ENCODE peak calls at places on chromosomes 7 and 10, in six cellular contexts. One of them, this sample, is unnamed.

GRCh38 chr7:102431617-102432298 is 1.6 kb upstream of the ORAI2 start:
- DNase-seq in IMR-90: no peak
- DNase-seq in HepG2: peak
- DNase-seq in K562: peak
- DNase-seq in H1: no peak
- DNase-seq in A549: peak
- DNase-seq in this sample: no peak

GRCh38 chr10:29658984-29659769 is 24.4 kb upstream of the SVIL start:
- DNase-seq in IMR-90: peak
- DNase-seq in HepG2: peak
- DNase-seq in K562: peak
- DNase-seq in H1: no peak
- DNase-seq in A549: peak
- DNase-seq in this sample: peak

GRCh38 chr7:46725136-46725535 is 804.1 kb upstream of the IGFBP3 start:
- DNase-seq in IMR-90: no peak
- DNase-seq in HepG2: no peak
- DNase-seq in K562: no peak
- DNase-seq in H1: no peak
- DNase-seq in A549: no peak
- DNase-seq in this sample: no peak

GRCh38 chr10:73871915-73872710 is 2.2 kb downstream of the CAMK2G start:
- DNase-seq in IMR-90: peak
- DNase-seq in HepG2: no peak
- DNase-seq in K562: no peak
- DNase-seq in H1: no peak
- DNase-seq in A549: no peak
- DNase-seq in this sample: no peak

GRCh38 chr7:143936087-143937009 is 1.3 kb downstream of the OR2F2 start:
- DNase-seq in IMR-90: peak
- DNase-seq in HepG2: no peak
- DNase-seq in K562: no peak
- DNase-seq in H1: no peak
- DNase-seq in A549: no peak
- DNase-seq in this sample: no peak

GRCh38 chr10:117942261-117942660 is 104.5 kb downstream of the RAB11FIP2 start:
- DNase-seq in IMR-90: no peak
- DNase-seq in HepG2: no peak
- DNase-seq in K562: no peak
- DNase-seq in H1: no peak
- DNase-seq in A549: no peak
- DNase-seq in this sample: no peak

GRCh38 chr10:17061418-17061817 is 68.2 kb downstream of the CUBN start:
- DNase-seq in IMR-90: peak
- DNase-seq in HepG2: no peak
- DNase-seq in K562: no peak
- DNase-seq in H1: no peak
- DNase-seq in A549: no peak
- DNase-seq in this sample: no peak

GRCh38 chr7:115332691-115333090 is 410.8 kb downstream of the MDFIC start:
- DNase-seq in IMR-90: peak
- DNase-seq in HepG2: no peak
- DNase-seq in K562: no peak
- DNase-seq in H1: no peak
- DNase-seq in A549: no peak
- DNase-seq in this sample: no peak

GRCh38 chr10:114395361-114396022 is 8.8 kb downstream of the AFAP1L2 start:
- DNase-seq in IMR-90: no peak
- DNase-seq in HepG2: no peak
- DNase-seq in K562: no peak
- DNase-seq in H1: no peak
- DNase-seq in A549: no peak
- DNase-seq in this sample: no peak

GRCh38 chr10:124171561-124171960 is 78.2 kb upstream of the CHST15 start:
- DNase-seq in IMR-90: no peak
- DNase-seq in HepG2: no peak
- DNase-seq in K562: no peak
- DNase-seq in H1: peak
- DNase-seq in A549: no peak
- DNase-seq in this sample: no peak

GRCh38 chr7:99380823-99381663 is 6.5 kb downstream of the ARPC1B start:
- DNase-seq in IMR-90: no peak
- DNase-seq in HepG2: peak
- DNase-seq in K562: no peak
- DNase-seq in H1: no peak
- DNase-seq in A549: no peak
- DNase-seq in this sample: no peak

GRCh38 chr7:54833021-54833467 is 74.0 kb upstream of the SEC61G start:
- DNase-seq in IMR-90: no peak
- DNase-seq in HepG2: no peak
- DNase-seq in K562: no peak
- DNase-seq in H1: no peak
- DNase-seq in A549: no peak
- DNase-seq in this sample: no peak

GRCh38 chr10:67924136-67924535 is 39.7 kb downstream of the SIRT1 start:
- DNase-seq in IMR-90: no peak
- DNase-seq in HepG2: no peak
- DNase-seq in K562: no peak
- DNase-seq in H1: no peak
- DNase-seq in A549: no peak
- DNase-seq in this sample: no peak

GRCh38 chr10:25642736-25643135 is 291.3 kb upstream of the MYO3A start:
- DNase-seq in IMR-90: no peak
- DNase-seq in HepG2: no peak
- DNase-seq in K562: no peak
- DNase-seq in H1: no peak
- DNase-seq in A549: no peak
- DNase-seq in this sample: no peak

GRCh38 chr7:73741600-73741999 is 3.0 kb upstream of the ABHD11 start:
- DNase-seq in IMR-90: no peak
- DNase-seq in HepG2: no peak
- DNase-seq in K562: no peak
- DNase-seq in H1: peak
- DNase-seq in A549: no peak
- DNase-seq in this sample: no peak

GRCh38 chr7:50119815-50120637 is 27.0 kb upstream of the ZPBP start:
- DNase-seq in IMR-90: no peak
- DNase-seq in HepG2: peak
- DNase-seq in K562: peak
- DNase-seq in H1: peak
- DNase-seq in A549: peak
- DNase-seq in this sample: no peak

GRCh38 chr7:128530855-128531104 is 54.2 kb downstream of the METTL2B start:
- DNase-seq in IMR-90: no peak
- DNase-seq in HepG2: no peak
- DNase-seq in K562: no peak
- DNase-seq in H1: no peak
- DNase-seq in A549: no peak
- DNase-seq in this sample: no peak
- TF ChIP-seq POLR2A in IMR-90: peak
- TF ChIP-seq POLR2A in HepG2: peak
- TF ChIP-seq POLR2A in K562: no peak
- TF ChIP-seq POLR2A in H1: no peak
- TF ChIP-seq POLR2A in A549: peak
- TF ChIP-seq POLR2A in this sample: peak

GRCh38 chr10:89082086-89082485 is 91.5 kb downstream of the FAS start:
- DNase-seq in IMR-90: no peak
- DNase-seq in HepG2: no peak
- DNase-seq in K562: no peak
- DNase-seq in H1: no peak
- DNase-seq in A549: no peak
- DNase-seq in this sample: no peak
- TF ChIP-seq CTCF in IMR-90: no peak
- TF ChIP-seq CTCF in HepG2: no peak
- TF ChIP-seq CTCF in K562: no peak
- TF ChIP-seq CTCF in H1: no peak
- TF ChIP-seq CTCF in A549: no peak
- TF ChIP-seq CTCF in this sample: no peak

GRCh38 chr10:50498465-50498864 is 125.3 kb downstream of the SGMS1 start:
- DNase-seq in IMR-90: no peak
- DNase-seq in HepG2: no peak
- DNase-seq in K562: no peak
- DNase-seq in H1: no peak
- DNase-seq in A549: no peak
- DNase-seq in this sample: no peak

GRCh38 chr10:50504389-50504788 is 119.4 kb downstream of the SGMS1 start:
- DNase-seq in IMR-90: no peak
- DNase-seq in HepG2: no peak
- DNase-seq in K562: no peak
- DNase-seq in H1: no peak
- DNase-seq in A549: no peak
- DNase-seq in this sample: no peak

GRCh38 chr10:50501478-50501877 is 122.3 kb downstream of the SGMS1 start:
- DNase-seq in IMR-90: peak
- DNase-seq in HepG2: peak
- DNase-seq in K562: peak
- DNase-seq in H1: no peak
- DNase-seq in A549: peak
- DNase-seq in this sample: no peak

GRCh38 chr10:50503661-50504320 is 120.0 kb downstream of the SGMS1 start:
- DNase-seq in IMR-90: no peak
- DNase-seq in HepG2: no peak
- DNase-seq in K562: peak
- DNase-seq in H1: no peak
- DNase-seq in A549: no peak
- DNase-seq in this sample: no peak

GRCh38 chr10:50501899-50502556 is 121.7 kb downstream of the SGMS1 start:
- DNase-seq in IMR-90: no peak
- DNase-seq in HepG2: peak
- DNase-seq in K562: no peak
- DNase-seq in H1: no peak
- DNase-seq in A549: peak
- DNase-seq in this sample: no peak
- TF ChIP-seq CEBPB in IMR-90: no peak
- TF ChIP-seq CEBPB in HepG2: no peak
- TF ChIP-seq CEBPB in K562: no peak
- TF ChIP-seq CEBPB in H1: no peak
- TF ChIP-seq CEBPB in A549: no peak
- TF ChIP-seq CEBPB in this sample: no peak

GRCh38 chr10:119090968-119091367 is 10.4 kb upstream of the EIF3A start:
- DNase-seq in IMR-90: peak
- DNase-seq in HepG2: no peak
- DNase-seq in K562: peak
- DNase-seq in H1: no peak
- DNase-seq in A549: peak
- DNase-seq in this sample: peak
- TF ChIP-seq POLR2A in IMR-90: no peak
- TF ChIP-seq POLR2A in HepG2: no peak
- TF ChIP-seq POLR2A in K562: no peak
- TF ChIP-seq POLR2A in H1: no peak
- TF ChIP-seq POLR2A in A549: no peak
- TF ChIP-seq POLR2A in this sample: no peak

DNA sequence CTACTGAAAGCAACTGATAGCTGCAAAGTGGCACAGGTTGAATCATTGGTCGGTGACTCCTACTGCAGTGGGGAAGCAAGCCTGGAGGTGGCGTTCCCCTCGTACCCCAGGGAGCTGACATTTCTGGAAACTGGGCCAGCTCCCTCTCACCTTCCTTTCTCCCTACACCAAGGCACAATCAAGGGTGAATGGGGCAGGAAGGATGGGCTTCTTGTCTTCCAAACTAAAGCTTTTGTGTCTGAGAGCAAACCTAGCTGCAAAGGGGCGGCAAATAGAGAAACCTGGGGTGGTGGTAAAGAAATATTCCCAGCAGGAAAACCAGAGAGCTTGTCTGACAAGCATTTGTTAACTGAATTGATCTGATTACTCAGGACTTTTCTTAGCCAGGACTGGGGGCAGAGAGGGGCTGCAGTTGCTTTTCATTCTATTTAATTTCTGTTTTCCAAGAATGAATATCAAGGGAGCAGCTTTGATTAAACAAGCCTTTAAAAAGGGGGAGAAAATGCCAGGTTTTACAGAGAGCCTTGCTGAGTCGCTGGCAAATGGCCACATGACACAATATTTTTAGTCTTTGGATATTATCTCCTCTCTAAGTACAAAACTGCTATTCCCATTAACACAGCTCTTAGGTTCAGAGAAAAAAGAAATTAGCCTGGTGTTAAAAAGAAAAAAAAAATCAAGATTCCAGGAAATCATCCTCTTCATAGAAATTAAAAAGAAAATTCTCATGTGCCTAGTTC is 27.8 kb downstream of the CDHR3 start:
- DNase-seq in IMR-90: no peak
- DNase-seq in HepG2: no peak
- DNase-seq in K562: peak
- DNase-seq in H1: peak
- DNase-seq in A549: no peak
- DNase-seq in this sample: no peak
- TF ChIP-seq CTCF in IMR-90: no peak
- TF ChIP-seq CTCF in HepG2: no peak
- TF ChIP-seq CTCF in K562: peak
- TF ChIP-seq CTCF in H1: peak
- TF ChIP-seq CTCF in A549: no peak
- TF ChIP-seq CTCF in this sample: no peak

GRCh38 chr7:44912775-44913347 is 27.5 kb upstream of the PURB start:
- DNase-seq in IMR-90: no peak
- DNase-seq in HepG2: peak
- DNase-seq in K562: no peak
- DNase-seq in H1: no peak
- DNase-seq in A549: peak
- DNase-seq in this sample: no peak
- TF ChIP-seq CEBPB in IMR-90: no peak
- TF ChIP-seq CEBPB in HepG2: no peak
- TF ChIP-seq CEBPB in K562: no peak
- TF ChIP-seq CEBPB in H1: no peak
- TF ChIP-seq CEBPB in A549: no peak
- TF ChIP-seq CEBPB in this sample: no peak